ENCODE peak calls at places on chromosomes 11 and 22, in four cellular contexts. W, X, J and V are unnamed samples.
A peak's percentile ranks its signal among the peaks of the same experiment; 100 is the strongest.

GRCh38 chr22:33451851-33452469 is 393.8 kb upstream of the SYN3 start:
- DNase-seq in W (no peak), X (no peak), J (no peak), V (no peak)

GRCh38 chr22:23547818-23548500 is 32.1 kb downstream of the IGLL1 start:
- DNase-seq in W (no peak), X (no peak), J (no peak), V (no peak)

GRCh38 chr11:61153593-61154090 is 7.6 kb downstream of the VPS37C start:
- DNase-seq in W (no peak), X (no peak), J (no peak), V (no peak)

GRCh38 chr22:31269892-31270574 is 22.3 kb downstream of the PIK3IP1 start:
- DNase-seq in W (no peak), X (no peak), J (no peak), V (no peak)

GRCh38 chr11:26904114-26904513 is 89.8 kb upstream of the FIBIN start:
- DNase-seq in W (no peak), X (no peak), J (no peak), V (no peak)

GRCh38 chr11:56876621-56877312 is 111.9 kb upstream of the OR5AK2 start:
- DNase-seq in W (no peak), X (no peak), J (no peak), V (no peak)

GRCh38 chr22:20979243-20979809 is 2.8 kb upstream of the LZTR1 start:
- DNase-seq in W (no peak), X (peak; percentile 70), J (peak; percentile 98), V (peak; percentile 67)

GRCh38 chr11:72233773-72234513 is 9.4 kb downstream of the INPPL1 start:
- DNase-seq in W (no peak), X (no peak), J (no peak), V (no peak)

GRCh38 chr11:61627831-61628753 is 47.2 kb upstream of the SYT7 start:
- DNase-seq in W (no peak), X (peak; percentile 83), J (peak; percentile 74), V (peak; percentile 41)

GRCh38 chr22:43798492-43798891 is 13.6 kb downstream of the EFCAB6 start:
- DNase-seq in W (no peak), X (no peak), J (no peak), V (no peak)

GRCh38 chr22:29315286-29316195 is at the start of gene RASL10A:
- DNase-seq in W (peak; percentile 50), X (peak; percentile 77), J (peak; percentile 51), V (peak; percentile 62)

GRCh38 chr11:27468209-27468608 is 4.4 kb downstream of the LGR4 start:
- DNase-seq in W (no peak), X (no peak), J (no peak), V (no peak)

DNA sequence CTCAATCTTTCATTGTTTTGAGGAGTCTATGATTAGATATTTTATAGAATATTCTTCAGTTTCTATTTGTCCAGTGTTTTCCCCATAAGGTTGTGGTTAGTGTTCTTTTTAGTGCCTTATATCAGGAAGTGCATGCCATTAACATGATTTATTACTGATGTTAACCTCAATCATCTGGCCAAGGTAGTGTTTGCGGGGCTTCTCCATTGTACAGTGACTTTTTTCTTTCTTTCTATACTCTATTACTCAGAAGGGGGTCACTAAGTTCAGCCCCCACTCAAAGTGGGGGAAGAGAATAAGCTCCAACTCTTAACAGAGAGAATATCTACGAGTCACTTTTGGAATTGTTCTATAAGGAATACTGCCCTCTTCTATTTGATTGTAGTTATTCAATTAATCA is 415.8 kb downstream of the DYNC2H1 start:
- DNase-seq in W (no peak), X (no peak), J (no peak), V (no peak)
- TF ChIP-seq POLR2AphosphoS5 in W (no peak), X (peak; percentile 42), J (no peak), V (no peak)

GRCh38 chr11:45259607-45260006 is 26.5 kb downstream of the SYT13 start:
- DNase-seq in W (no peak), X (no peak), J (no peak), V (no peak)

GRCh38 chr11:45262900-45263299 is 23.2 kb downstream of the SYT13 start:
- DNase-seq in W (no peak), X (no peak), J (no peak), V (no peak)

GRCh38 chr11:45263773-45264172 is 22.4 kb downstream of the SYT13 start:
- DNase-seq in W (no peak), X (no peak), J (no peak), V (no peak)

GRCh38 chr11:45264839-45265515 is 21.2 kb downstream of the SYT13 start:
- DNase-seq in W (no peak), X (no peak), J (peak; percentile 19), V (no peak)

GRCh38 chr11:45260047-45260446 is 26.1 kb downstream of the SYT13 start:
- DNase-seq in W (no peak), X (no peak), J (no peak), V (no peak)
- TF ChIP-seq TAF1 in W (no peak), X (no peak), J (no peak), V (no peak)

GRCh38 chr11:12435264-12435663 is 57.9 kb downstream of the PARVA start:
- DNase-seq in W (no peak), X (no peak), J (no peak), V (no peak)

GRCh38 chr11:12436266-12436665 is 58.9 kb downstream of the PARVA start:
- DNase-seq in W (no peak), X (no peak), J (no peak), V (no peak)

GRCh38 chr11:12432507-12432906 is 55.1 kb downstream of the PARVA start:
- DNase-seq in W (no peak), X (no peak), J (no peak), V (no peak)

GRCh38 chr11:12434255-12434654 is 56.9 kb downstream of the PARVA start:
- DNase-seq in W (no peak), X (no peak), J (no peak), V (no peak)

DNA sequence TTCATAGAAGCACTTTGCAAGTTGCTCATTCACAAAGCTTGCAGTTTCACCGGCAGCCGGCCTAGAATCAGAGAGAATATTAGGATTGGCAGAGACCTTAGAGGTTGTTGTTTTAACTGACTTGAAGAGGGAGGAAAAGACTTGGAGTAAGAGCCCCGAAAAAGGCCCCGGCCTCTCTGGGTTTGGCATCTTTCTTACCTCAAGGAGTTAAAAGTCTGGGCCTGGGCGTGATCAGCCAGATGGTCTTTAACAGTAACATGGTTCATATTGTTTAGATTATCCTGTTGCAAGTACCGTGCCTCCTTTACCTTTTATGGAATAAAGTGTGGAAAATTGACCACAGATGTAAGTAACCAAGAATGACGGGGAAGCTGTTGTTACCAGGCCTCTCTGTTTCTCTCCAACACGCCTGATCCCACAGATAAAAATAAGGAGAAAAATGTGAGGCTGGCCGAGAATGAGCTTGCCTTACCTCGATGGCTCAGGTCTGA is 56.2 kb downstream of the PARVA start:
- DNase-seq in W (no peak), X (peak; percentile 39), J (no peak), V (no peak)
- TF ChIP-seq POLR2AphosphoS5 in W (no peak), X (peak; percentile 54), J (no peak), V (no peak)

GRCh38 chr22:17096095-17096494 is 11.3 kb downstream of the IL17RA start:
- DNase-seq in W (no peak), X (no peak), J (no peak), V (no peak)
- TF ChIP-seq TAF1 in W (no peak), X (no peak), J (no peak), V (no peak)